ENCODE peak calls at places on chromosome 9, in four cellular contexts. O is H1, Q is HepG2, A is K562. M is an unnamed sample.

GRCh38 chr9:374726-375125 is 160.1 kb downstream of the DOCK8 start:
- DNase-seq in O (no peak), Q (no peak), A (no peak), M (no peak)

GRCh38 chr9:4585135-4585534 is 77.0 kb upstream of the PLPP6 start:
- DNase-seq in O (no peak), Q (no peak), A (no peak), M (no peak)

GRCh38 chr9:86687788-86688187 is 259.5 kb downstream of the GAS1 start:
- DNase-seq in O (no peak), Q (no peak), A (no peak), M (no peak)

GRCh38 chr9:129289131-129289731 is 111.2 kb upstream of the IER5L start:
- DNase-seq in O (no peak), Q (no peak), A (no peak), M (no peak)

GRCh38 chr9:129383415-129384088 is 205.5 kb upstream of the IER5L start:
- DNase-seq in O (no peak), Q (no peak), A (no peak), M (no peak)

GRCh38 chr9:96741771-96742170 is 36.1 kb downstream of the ZNF510 start:
- DNase-seq in O (no peak), Q (no peak), A (no peak), M (no peak)

GRCh38 chr9:129027685-129028191 is 393 bp downstream of the SH3GLB2 start:
- DNase-seq in O (no peak), Q (peak; percentile 24), A (no peak), M (no peak)

GRCh38 chr9:95415158-95415557 is 97.6 kb upstream of the FANCC start:
- DNase-seq in O (no peak), Q (no peak), A (no peak), M (no peak)

GRCh38 chr9:114163517-114163924 is 8.2 kb downstream of the COL27A1 start:
- DNase-seq in O (no peak), Q (peak; percentile 45), A (no peak), M (no peak)

GRCh38 chr9:135601988-135602387 is 37.4 kb downstream of the GLT6D1 start:
- DNase-seq in O (no peak), Q (no peak), A (no peak), M (no peak)

GRCh38 chr9:108637340-108637739 is 218.4 kb downstream of the ACTL7B start:
- DNase-seq in O (no peak), Q (no peak), A (no peak), M (no peak)

GRCh38 chr9:8254527-8254926 is 454.9 kb upstream of the DMAC1 start:
- DNase-seq in O (no peak), Q (no peak), A (no peak), M (no peak)

GRCh38 chr9:37339945-37340344 is 82.6 kb upstream of the GRHPR start:
- DNase-seq in O (no peak), Q (no peak), A (no peak), M (no peak)

GRCh38 chr9:131959056-131959455 is 120.6 kb downstream of the MED27 start:
- DNase-seq in O (no peak), Q (no peak), A (no peak), M (no peak)

GRCh38 chr9:115146581-115147021 is 28.6 kb upstream of the TNC start:
- DNase-seq in O (no peak), Q (no peak), A (no peak), M (no peak)

GRCh38 chr9:137304383-137305059 is 2.5 kb upstream of the NRARP start:
- DNase-seq in O (no peak), Q (no peak), A (no peak), M (no peak)

GRCh38 chr9:137305788-137306545 is 3.9 kb upstream of the NRARP start:
- DNase-seq in O (no peak), Q (no peak), A (no peak), M (no peak)

GRCh38 chr9:137303893-137304382 is 1.9 kb upstream of the NRARP start:
- DNase-seq in O (no peak), Q (no peak), A (no peak), M (no peak)

GRCh38 chr9:137306546-137307254 is 4.6 kb upstream of the NRARP start:
- DNase-seq in O (no peak), Q (no peak), A (no peak), M (no peak)

DNA sequence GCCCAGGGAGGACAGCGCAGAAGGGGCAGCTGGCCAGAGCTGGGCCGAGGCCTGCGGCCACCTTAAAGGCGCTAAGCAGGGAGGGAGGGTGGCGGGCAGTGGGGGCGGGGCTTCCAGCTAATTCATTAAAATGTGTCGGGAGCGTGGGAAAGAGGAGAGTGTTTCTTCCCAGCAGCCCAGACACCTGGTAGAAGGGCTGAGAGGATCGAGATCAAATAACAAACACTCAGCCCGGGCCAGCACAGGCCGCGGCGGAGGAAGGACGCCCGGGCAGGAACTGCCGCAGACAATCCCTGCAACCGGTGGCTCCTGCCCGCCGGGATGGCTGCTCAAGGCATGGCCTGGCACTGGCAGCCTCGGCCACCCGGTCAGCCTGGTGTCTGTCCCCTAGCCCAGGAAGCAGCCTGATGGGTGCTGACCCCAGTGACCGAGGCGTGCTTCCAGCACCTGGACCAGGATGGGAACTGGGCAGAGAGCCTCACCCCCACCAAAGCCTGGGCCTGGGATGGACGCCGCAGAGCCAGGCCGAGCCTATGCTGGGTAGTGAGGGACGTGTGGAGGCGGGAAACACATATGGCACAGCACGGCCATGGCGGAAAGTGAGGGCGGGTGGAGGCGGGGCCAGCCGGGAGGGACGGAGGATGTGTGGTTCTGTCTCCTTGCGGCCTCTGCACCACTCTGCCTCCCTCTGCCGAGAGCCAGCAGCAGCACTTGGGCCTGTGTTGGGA is 3.2 kb upstream of the NRARP start:
- DNase-seq in O (no peak), Q (no peak), A (no peak), M (no peak)
- TF ChIP-seq FOSL1 in O (no peak), Q (no peak), A (no peak), M (no peak)

DNA sequence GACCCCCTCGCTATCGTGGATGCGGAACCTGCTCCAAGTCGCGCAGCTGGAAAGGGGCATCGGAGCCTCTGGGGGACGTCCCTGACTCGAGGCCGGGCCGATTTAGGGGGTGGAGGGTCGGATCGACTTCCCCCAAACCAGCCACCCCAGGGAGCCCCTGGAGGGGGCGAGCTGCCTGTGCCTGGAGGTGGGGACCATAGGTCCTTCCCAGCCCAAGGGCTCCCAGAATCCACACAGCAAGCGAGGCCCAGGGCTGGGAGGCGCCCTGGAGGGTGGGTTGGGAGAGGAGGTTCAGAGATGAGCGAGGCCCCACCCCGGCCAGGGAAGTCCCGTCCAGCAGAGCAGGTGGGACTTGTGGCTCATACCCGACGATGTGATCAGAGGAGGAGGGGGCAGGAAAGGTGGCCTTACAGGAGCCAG is 147.6 kb downstream of the GAPVD1 start:
- DNase-seq in O (no peak), Q (no peak), A (no peak), M (peak; percentile 86)
- H3K4me3 ChIP-seq in O (no peak overlapping the region), Q (no peak overlapping the region), A (no peak overlapping the region), M (peak overlapping the region; percentile 81)

GRCh38 chr9:98806394-98807069 is 938 bp upstream of the GALNT12 start:
- DNase-seq in O (no peak), Q (no peak), A (no peak), M (no peak)

GRCh38 chr9:98808879-98809278 is 1.4 kb downstream of the GALNT12 start:
- DNase-seq in O (no peak), Q (no peak), A (no peak), M (no peak)

GRCh38 chr9:98808411-98808815 is 943 bp downstream of the GALNT12 start:
- DNase-seq in O (no peak), Q (no peak), A (peak; percentile 65), M (no peak)

GRCh38 chr9:98807070-98807810 is at the start of gene GALNT12:
- DNase-seq in O (no peak), Q (no peak), A (peak; percentile 92), M (no peak)

DNA sequence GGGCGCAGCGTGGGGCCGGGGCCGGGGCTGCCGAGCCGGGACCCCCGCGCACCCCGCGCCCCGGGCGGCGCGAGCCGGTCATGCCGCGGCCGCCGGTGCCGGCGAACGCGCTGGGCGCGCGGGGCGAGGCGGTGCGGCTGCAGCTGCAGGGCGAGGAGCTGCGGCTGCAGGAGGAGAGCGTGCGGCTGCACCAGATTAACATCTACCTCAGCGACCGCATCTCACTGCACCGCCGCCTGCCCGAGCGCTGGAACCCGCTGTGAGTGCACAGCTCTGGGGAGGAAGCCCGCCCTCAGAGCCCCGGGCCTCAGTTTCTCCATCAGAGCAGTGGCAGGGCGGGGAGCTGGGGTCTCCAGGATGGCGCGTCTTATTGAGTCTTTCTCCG is 333 bp downstream of the GALNT12 start:
- DNase-seq in O (no peak), Q (no peak), A (no peak), M (no peak)
- TF ChIP-seq FOSL1 in O (no peak), Q (no peak), A (no peak), M (no peak)

GRCh38 chr9:33295571-33295970 is 5.3 kb downstream of the NFX1 start:
- DNase-seq in O (no peak), Q (no peak), A (no peak), M (no peak)

GRCh38 chr9:33294670-33295432 is 4.5 kb downstream of the NFX1 start:
- DNase-seq in O (no peak), Q (no peak), A (no peak), M (no peak)

GRCh38 chr9:33300546-33300945 is 10.2 kb downstream of the NFX1 start:
- DNase-seq in O (no peak), Q (peak; percentile 38), A (no peak), M (no peak)

GRCh38 chr9:33293782-33294181 is 3.5 kb downstream of the NFX1 start:
- DNase-seq in O (no peak), Q (peak; percentile 89), A (no peak), M (no peak)

GRCh38 chr9:33297455-33297854 is 7.1 kb downstream of the NFX1 start:
- DNase-seq in O (no peak), Q (no peak), A (no peak), M (no peak)
- H3K4me3 ChIP-seq in O (no peak overlapping the region), Q (no peak overlapping the region), A (no peak overlapping the region), M (no peak overlapping the region)

GRCh38 chr9:32672478-32672877 is 37.0 kb upstream of the TAF1L start:
- DNase-seq in O (no peak), Q (no peak), A (no peak), M (no peak)
- TF ChIP-seq FOSL1 in O (no peak), Q (no peak), A (no peak), M (no peak)

GRCh38 chr9:17578911-17579793 is at the start of gene SH3GL2:
- DNase-seq in O (peak; percentile 74), Q (no peak), A (no peak), M (no peak)
- H3K4me3 ChIP-seq in O (peak within 1 kb of the TSS; percentile 82), Q (no peak within 1 kb of the TSS), A (no peak within 1 kb of the TSS), M (no peak within 1 kb of the TSS)

M was measured in HCT116.